ENCODE peak calls at places on chromosome 6, in six cellular contexts. R, L, N, J, F and T are unnamed samples. For H3K4me1, the result is how much of the 10 kb centered on the place peaks cover.

GRCh38 chr6:154099211-154099610 is 60.2 kb downstream of the OPRM1 start:
- DNase-seq in R (no peak), L (no peak), N (no peak), J (no peak), F (no peak), T (no peak)

GRCh38 chr6:41088451-41088850 is 15.7 kb downstream of the NFYA start:
- DNase-seq in R (no peak), L (no peak), N (no peak), J (no peak), F (no peak), T (no peak)

GRCh38 chr6:57087916-57088315 is 2.1 kb upstream of the ZNF451 start:
- DNase-seq in R (no peak), L (no peak), N (no peak), J (no peak), F (no peak), T (no peak)

GRCh38 chr6:31597006-31597405 is 4.2 kb upstream of the NCR3 start:
- DNase-seq in R (peak), L (no peak), N (peak), J (no peak), F (no peak), T (no peak)

GRCh38 chr6:75770844-75771243 is 21.8 kb downstream of the MYO6 start:
- DNase-seq in R (no peak), L (no peak), N (no peak), J (no peak), F (no peak), T (no peak)

GRCh38 chr6:80690611-80691090 is 584.2 kb downstream of the BCKDHB start:
- DNase-seq in R (no peak), L (no peak), N (no peak), J (no peak), F (no peak), T (no peak)

GRCh38 chr6:73032586-73032985 is 192.7 kb downstream of the KHDC1L start:
- DNase-seq in R (no peak), L (no peak), N (no peak), J (no peak), F (no peak), T (no peak)

GRCh38 chr6:137332637-137333228 is 113.5 kb upstream of the IFNGR1 start:
- DNase-seq in R (no peak), L (no peak), N (no peak), J (no peak), F (no peak), T (no peak)

GRCh38 chr6:148817689-148818088 is 70.9 kb downstream of the UST start:
- DNase-seq in R (no peak), L (no peak), N (no peak), J (no peak), F (no peak), T (no peak)

GRCh38 chr6:6942826-6943225 is 164.9 kb upstream of the RREB1 start:
- DNase-seq in R (no peak), L (peak), N (no peak), J (no peak), F (no peak), T (no peak)

GRCh38 chr6:135936606-135937005 is 85.1 kb downstream of the PDE7B start:
- DNase-seq in R (no peak), L (no peak), N (peak), J (no peak), F (peak), T (no peak)

GRCh38 chr6:13012977-13013680 is 296.6 kb downstream of the PHACTR1 start:
- DNase-seq in R (peak), L (peak), N (peak), J (peak), F (no peak), T (no peak)

GRCh38 chr6:133240511-133241087 is 558 bp upstream of the EYA4 start:
- DNase-seq in R (peak), L (no peak), N (no peak), J (no peak), F (no peak), T (no peak)

GRCh38 chr6:144469144-144469575 is 184.0 kb downstream of the UTRN start:
- DNase-seq in R (no peak), L (no peak), N (no peak), J (no peak), F (no peak), T (no peak)

GRCh38 chr6:127816643-127817042 is 84.2 kb downstream of the THEMIS start:
- DNase-seq in R (no peak), L (no peak), N (no peak), J (no peak), F (no peak), T (no peak)

GRCh38 chr6:110563711-110564110 is 87.3 kb upstream of the SLC22A16 start:
- DNase-seq in R (no peak), L (no peak), N (no peak), J (no peak), F (no peak), T (no peak)

GRCh38 chr6:43074847-43075741 is 1.0 kb upstream of the PTK7 start:
- DNase-seq in R (no peak), L (no peak), N (no peak), J (no peak), F (no peak), T (no peak)

GRCh38 chr6:151440930-151441329 is 11.0 kb downstream of the RMND1 start:
- DNase-seq in R (no peak), L (no peak), N (peak), J (no peak), F (no peak), T (no peak)

GRCh38 chr6:75349262-75349984 is 64.8 kb upstream of the TMEM30A start:
- DNase-seq in R (peak), L (no peak), N (peak), J (peak), F (no peak), T (no peak)

GRCh38 chr6:53547166-53547814 is 2.4 kb upstream of the GCLC start:
- DNase-seq in R (peak), L (no peak), N (no peak), J (peak), F (no peak), T (no peak)

GRCh38 chr6:97177905-97178304 is 105.1 kb downstream of the MMS22L start:
- DNase-seq in R (no peak), L (no peak), N (no peak), J (no peak), F (no peak), T (no peak)

GRCh38 chr6:136641873-136642465 is 91.7 kb upstream of the MAP7 start:
- DNase-seq in R (no peak), L (no peak), N (no peak), J (no peak), F (no peak), T (no peak)

GRCh38 chr6:138157986-138158638 is 3.6 kb upstream of the ARFGEF3 start:
- DNase-seq in R (no peak), L (no peak), N (no peak), J (no peak), F (no peak), T (no peak)

GRCh38 chr6:11535801-11536230 is 1.7 kb upstream of the TMEM170B start:
- DNase-seq in R (no peak), L (no peak), N (peak), J (peak), F (no peak), T (no peak)

GRCh38 chr6:128158496-128158895 is 257.6 kb upstream of the THEMIS start:
- DNase-seq in R (no peak), L (no peak), N (peak), J (no peak), F (no peak), T (no peak)

DNA sequence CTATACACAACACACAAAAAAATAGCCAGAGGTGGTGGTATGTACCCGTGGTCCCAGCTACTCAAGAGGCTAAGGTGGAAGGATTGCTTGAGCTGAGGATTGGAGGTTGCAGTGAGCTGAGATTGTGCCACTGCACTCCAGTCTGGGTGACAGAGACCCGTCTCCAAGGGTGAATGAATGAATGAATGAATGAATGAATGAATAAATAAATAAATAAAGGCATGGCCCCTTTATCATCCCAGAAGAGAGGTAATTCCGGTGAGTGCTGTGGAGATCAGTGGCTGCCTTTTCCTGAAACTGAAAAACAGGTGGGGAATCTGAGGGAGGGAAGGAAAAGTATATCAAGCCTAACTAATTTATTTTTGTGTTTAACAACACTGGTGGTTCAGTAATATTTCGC is 90.0 kb downstream of the JARID2 start:
- DNase-seq in R (no peak), L (no peak), N (no peak), J (no peak), F (no peak), T (no peak)
- H3K4me1 ChIP-seq in R (half or more), L (under half), N (under half), J (under half), F (under half), T (under half)

GRCh38 chr6:25675172-25675571 is 23.2 kb downstream of the SCGN start:
- DNase-seq in R (no peak), L (no peak), N (no peak), J (peak), F (no peak), T (no peak)
- H3K4me1 ChIP-seq in R (under half), L (under half), N (under half), J (half or more), F (under half), T (under half)

GRCh38 chr6:106513813-106514212 is 115.5 kb downstream of the RTN4IP1 start:
- DNase-seq in R (no peak), L (no peak), N (peak), J (no peak), F (no peak), T (peak)
- H3K4me1 ChIP-seq in R (under half), L (under half), N (under half), J (under half), F (under half), T (under half)

DNA sequence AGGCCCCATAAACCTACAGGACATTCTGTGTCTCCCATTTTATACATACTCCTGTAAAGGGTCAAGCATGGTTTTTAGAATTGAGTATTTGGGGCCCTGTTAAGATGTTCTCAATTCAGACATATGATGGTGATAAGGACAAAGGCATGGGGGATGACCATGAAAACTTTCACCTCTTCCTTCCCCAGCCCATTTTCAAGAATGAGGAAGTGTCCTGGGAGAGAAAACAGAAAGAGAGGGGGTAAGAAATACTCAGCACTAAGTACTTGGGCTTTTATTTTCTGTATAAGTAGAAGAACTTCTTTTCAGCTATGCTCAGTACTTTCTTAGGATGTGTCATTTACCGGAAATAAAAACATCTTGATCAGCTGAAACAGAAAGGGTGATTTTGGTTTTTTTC is 10.8 kb upstream of the MBOAT1 start:
- DNase-seq in R (no peak), L (no peak), N (no peak), J (no peak), F (no peak), T (no peak)
- H3K4me1 ChIP-seq in R (under half), L (under half), N (under half), J (under half), F (under half), T (under half)

GRCh38 chr6:89357390-89357789 is 4.9 kb upstream of the UBE2J1 start:
- DNase-seq in R (no peak), L (peak), N (peak), J (no peak), F (no peak), T (peak)
- H3K4me1 ChIP-seq in R (under half), L (under half), N (under half), J (under half), F (under half), T (under half)

GRCh38 chr6:122471107-122472021 is at the start of gene SERINC1:
- DNase-seq in R (peak), L (peak), N (peak), J (peak), F (peak), T (peak)
- H3K4me1 ChIP-seq in R (under half), L (under half), N (under half), J (under half), F (under half), T (under half)

DNA sequence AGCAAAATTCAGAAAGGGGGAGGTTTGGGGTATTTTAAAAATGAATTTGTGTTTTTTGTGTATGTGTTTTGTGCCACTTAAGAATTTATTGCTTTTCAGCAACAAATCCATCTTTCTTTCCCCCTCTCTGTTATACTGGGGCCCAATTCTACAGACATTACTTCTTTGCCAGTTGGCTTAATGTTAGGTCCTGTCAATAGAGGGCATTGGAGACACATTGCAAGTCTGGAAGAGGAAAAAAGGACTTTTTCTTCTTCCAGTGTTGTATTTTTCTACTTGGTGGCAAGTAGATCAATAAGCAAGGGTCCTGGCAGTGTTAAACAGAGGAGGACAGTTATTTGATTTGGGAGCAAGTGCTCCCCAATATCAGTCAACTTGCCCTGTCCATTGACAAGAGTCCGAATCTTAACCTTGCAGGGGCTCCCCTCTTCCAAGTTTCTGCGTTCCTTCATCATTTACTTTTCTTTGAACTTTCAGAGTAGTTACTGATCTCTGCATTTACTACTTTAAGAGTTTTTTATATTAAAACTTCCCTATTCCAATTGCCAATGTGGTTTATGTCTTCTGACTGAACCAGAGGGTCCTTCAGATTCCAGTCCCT is 23.4 kb downstream of the SCML4 start:
- DNase-seq in R (no peak), L (no peak), N (no peak), J (no peak), F (no peak), T (no peak)
- H3K4me1 ChIP-seq in R (under half), L (under half), N (under half), J (under half), F (under half), T (under half)

DNA sequence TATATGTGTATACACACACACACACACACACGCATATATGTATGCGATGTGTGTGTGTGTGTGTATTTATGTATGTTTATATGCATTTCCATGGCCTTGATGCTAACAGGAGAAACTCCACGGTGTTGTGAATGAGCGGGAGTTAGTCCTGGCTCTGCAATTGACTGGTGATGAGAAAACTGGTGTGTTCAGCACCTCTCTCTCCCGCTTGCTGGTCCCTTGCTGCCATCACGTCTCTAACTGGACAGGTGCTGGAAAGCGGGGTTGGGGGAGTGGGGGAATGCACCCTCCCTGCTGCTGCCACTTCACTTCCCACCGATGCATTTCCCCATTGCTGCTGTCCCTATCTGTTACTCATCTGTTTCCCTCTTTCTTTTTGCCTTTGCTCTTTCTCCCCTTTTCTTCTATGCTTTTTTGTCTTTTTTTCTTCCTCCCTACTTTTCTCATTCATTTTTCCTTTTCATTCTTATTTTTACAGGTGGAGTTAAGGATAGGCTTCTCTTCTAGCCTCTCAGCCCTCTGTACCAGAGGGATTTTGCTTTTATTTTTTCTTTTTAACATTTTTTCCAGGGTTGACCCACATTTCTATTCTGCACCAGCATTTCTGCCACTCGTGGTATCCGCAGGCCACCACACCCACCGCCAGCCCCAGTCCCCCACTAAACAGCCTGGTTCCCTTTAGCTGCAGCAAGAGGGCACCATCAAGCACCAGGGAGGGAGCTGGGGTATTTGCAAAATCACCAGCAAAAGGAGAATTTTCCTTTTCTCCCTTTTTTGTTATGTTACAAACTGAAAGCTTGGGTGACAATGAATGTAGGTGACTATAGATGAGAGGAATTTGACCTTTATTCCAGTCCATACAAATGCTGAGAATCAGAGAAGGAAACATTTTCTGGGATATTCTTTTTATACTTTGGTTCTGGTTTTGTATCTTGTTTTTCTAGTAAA is 115.6 kb downstream of the TCP11 start:
- DNase-seq in R (no peak), L (no peak), N (peak), J (no peak), F (no peak), T (no peak)
- H3K4me1 ChIP-seq in R (under half), L (half or more), N (under half), J (under half), F (half or more), T (under half)